ENCODE peak calls at places on chromosomes 3 and 15, in four cellular contexts. Q is NCI-H2029, M is hepatocyte, L is psoas muscle. J is an unnamed sample.
A peak's percentile ranks its signal among the peaks of the same experiment; 100 is the strongest.

GRCh38 chr3:146092230-146092629 is 68.8 kb downstream of the PLOD2 start:
- DNase-seq in Q (no peak), M (no peak), L (no peak), J (no peak)

GRCh38 chr15:68687136-68687735 is 108.4 kb downstream of the CORO2B start:
- DNase-seq in L (no peak), M (no peak), Q (no peak), J (peak; percentile 10)

GRCh38 chr3:10772230-10773161 is 43.5 kb upstream of the SLC6A11 start:
- DNase-seq in Q (no peak), L (no peak), M (no peak), J (no peak)

GRCh38 chr3:129005526-129006303 is 4.6 kb downstream of the EFCC1 start:
- DNase-seq in Q (peak; percentile 72), L (no peak), M (no peak), J (no peak)

GRCh38 chr3:128698211-128699011 is 27.6 kb upstream of the RAB7A start:
- DNase-seq in Q (no peak), M (peak; percentile 56), L (peak; percentile 48), J (peak; percentile 26)

GRCh38 chr15:67884514-67885225 is 44.8 kb upstream of the RNU6-1 start:
- DNase-seq in L (peak; percentile 80), M (peak; percentile 96), Q (peak; percentile 9), J (peak; percentile 92)

GRCh38 chr3:16399473-16399872 is 114.0 kb downstream of the RFTN1 start:
- DNase-seq in M (peak; percentile 41), L (peak; percentile 27), Q (no peak), J (no peak)

GRCh38 chr3:50275996-50276761 is 2.7 kb upstream of the LSMEM2 start:
- DNase-seq in M (no peak), Q (no peak), L (no peak), J (no peak)

GRCh38 chr3:88057650-88058321 is 1.0 kb downstream of the CGGBP1 start:
- DNase-seq in Q (no peak), M (peak; percentile 30), L (no peak), J (peak; percentile 21)

GRCh38 chr15:51366911-51367310 is 25.5 kb downstream of the GLDN start:
- DNase-seq in L (no peak), M (peak; percentile 47), Q (peak; percentile 66), J (peak; percentile 82)

GRCh38 chr3:197082871-197083270 is 53.3 kb upstream of the MELTF start:
- DNase-seq in Q (no peak), L (no peak), M (no peak), J (no peak)

GRCh38 chr3:86845731-86846130 is 145.2 kb downstream of the VGLL3 start:
- DNase-seq in M (no peak), Q (no peak), L (no peak), J (no peak)

GRCh38 chr3:138879541-138880380 is 45.0 kb upstream of the PIK3CB start:
- DNase-seq in M (peak; percentile 33), Q (no peak), L (no peak), J (no peak)

GRCh38 chr3:58041826-58042324 is 33.7 kb downstream of the FLNB start:
- DNase-seq in M (no peak), L (no peak), Q (no peak), J (no peak)

GRCh38 chr3:30313840-30314239 is 292.6 kb upstream of the TGFBR2 start:
- DNase-seq in Q (no peak), M (no peak), L (no peak), J (no peak)

GRCh38 chr3:195075199-195075940 is 195.6 kb downstream of the XXYLT1 start:
- DNase-seq in L (no peak), Q (no peak), M (no peak), J (peak; percentile 62)

GRCh38 chr15:85707519-85708338 is 87.0 kb downstream of the KLHL25 start:
- DNase-seq in Q (no peak), M (peak; percentile 76), L (no peak), J (no peak)

GRCh38 chr3:60025071-60026055 is 975.5 kb upstream of the CFAP20DC start:
- DNase-seq in Q (no peak), L (no peak), M (no peak), J (no peak)

GRCh38 chr15:36996121-36996520 is 104.2 kb downstream of the MEIS2 start:
- DNase-seq in L (no peak), M (no peak), Q (no peak), J (no peak)

GRCh38 chr15:29813009-29813408 is 9.3 kb downstream of the TJP1 start:
- DNase-seq in Q (no peak), L (no peak), M (no peak), J (no peak)

GRCh38 chr3:183555541-183556081 is at the start of gene KLHL6:
- DNase-seq in Q (no peak), L (no peak), M (no peak), J (peak; percentile 41)

GRCh38 chr15:70252056-70252935 is 154.6 kb upstream of the TLE3 start:
- DNase-seq in M (no peak), Q (no peak), L (no peak), J (peak; percentile 48)

GRCh38 chr3:13528217-13528801 is 20.6 kb upstream of the FBLN2 start:
- DNase-seq in M (peak; percentile 42), Q (peak; percentile 9), L (no peak), J (no peak)

J was measured in tibial artery.